ENCODE peak calls at places on chromosomes 3 and 15, in eight cellular contexts. R is fibroblast of villous mesenchyme, Q is psoas muscle, U is AG04449, H is mammary epithelial cell, K is pancreas, S is RWPE2, P is PC-3. Z is an unnamed sample.

GRCh38 chr3:48088056-48088748 is 72.0 kb upstream of the MAP4 start:
- DNase-seq in R (peak; percentile 42), Q (no peak), U (no peak), H (no peak), K (no peak), S (no peak), P (no peak), Z (no peak)

GRCh38 chr15:66617137-66618090 is 51.6 kb upstream of the LCTL start:
- DNase-seq in R (peak; percentile 71), Q (peak; percentile 61), U (no peak), H (peak; percentile 20), K (peak; percentile 35), S (no peak), P (peak; percentile 69), Z (peak; percentile 88)

GRCh38 chr15:56813995-56814394 is 80.7 kb upstream of the ZNF280D start:
- DNase-seq in R (no peak), Q (no peak), U (no peak), H (no peak), K (no peak), S (no peak), P (no peak), Z (no peak)

GRCh38 chr3:115071611-115072010 is 75.5 kb downstream of the ZBTB20 start:
- DNase-seq in R (peak; percentile 64), Q (no peak), U (no peak), H (peak; percentile 24), K (no peak), S (no peak), P (no peak), Z (peak; percentile 20)

GRCh38 chr3:185200639-185201038 is 47.8 kb upstream of the C3orf70 start:
- DNase-seq in R (peak; percentile 33), Q (no peak), U (no peak), H (peak; percentile 95), K (no peak), S (peak; percentile 88), P (peak; percentile 35), Z (peak; percentile 76)

GRCh38 chr3:141255864-141256263 is 24.2 kb downstream of the PXYLP1 start:
- DNase-seq in R (peak; percentile 35), Q (no peak), U (no peak), H (no peak), K (no peak), S (no peak), P (no peak), Z (peak; percentile 44)

GRCh38 chr15:29934251-29934650 is 112.0 kb upstream of the TJP1 start:
- DNase-seq in R (peak; percentile 76), Q (no peak), U (peak; percentile 10), H (peak; percentile 76), K (no peak), S (no peak), P (peak; percentile 99), Z (peak; percentile 76)

GRCh38 chr15:49927462-49927861 is 191.6 kb downstream of the ATP8B4 start:
- DNase-seq in R (peak; percentile 88), Q (no peak), U (peak; percentile 29), H (no peak), K (no peak), S (no peak), P (no peak), Z (no peak)

GRCh38 chr3:60742606-60743145 is 508.6 kb downstream of the FHIT start:
- DNase-seq in R (no peak), Q (peak; percentile 25), U (no peak), H (peak; percentile 2), K (no peak), S (no peak), P (peak; percentile 80), Z (peak; percentile 17)

GRCh38 chr3:16033889-16034687 is 140.4 kb upstream of the GALNT15 start:
- DNase-seq in R (no peak), Q (no peak), U (no peak), H (peak; percentile 29), K (no peak), S (no peak), P (peak; percentile 33), Z (peak; percentile 40)

GRCh38 chr3:72137865-72138861 is 353.2 kb upstream of the PROK2 start:
- DNase-seq in R (no peak), Q (no peak), U (no peak), H (no peak), K (no peak), S (no peak), P (no peak), Z (no peak)

GRCh38 chr3:38327335-38328009 is 19.1 kb upstream of the XYLB start:
- DNase-seq in R (peak; percentile 42), Q (no peak), U (no peak), H (peak; percentile 93), K (no peak), S (no peak), P (peak; percentile 95), Z (peak; percentile 41)

GRCh38 chr3:11136871-11137626 is 17.2 kb upstream of the HRH1 start:
- DNase-seq in R (peak; percentile 99), Q (peak; percentile 78), U (peak; percentile 100), H (peak; percentile 100), K (no peak), S (peak; percentile 98), P (peak; percentile 99), Z (peak; percentile 100)

GRCh38 chr3:193915099-193915498 is 220.8 kb upstream of the HES1 start:
- DNase-seq in R (no peak), Q (no peak), U (no peak), H (no peak), K (no peak), S (no peak), P (no peak), Z (no peak)

GRCh38 chr15:96428742-96429141 is 98.2 kb downstream of the NR2F2 start:
- DNase-seq in R (peak; percentile 82), Q (peak; percentile 26), U (peak; percentile 82), H (peak; percentile 70), K (no peak), S (peak; percentile 58), P (peak; percentile 78), Z (peak; percentile 92)

GRCh38 chr15:74425634-74426033 is 8.1 kb downstream of the SEMA7A start:
- DNase-seq in R (no peak), Q (no peak), U (no peak), H (no peak), K (no peak), S (no peak), P (no peak), Z (no peak)

GRCh38 chr3:174936590-174936989 is 77.5 kb downstream of the NAALADL2 start:
- DNase-seq in R (no peak), Q (no peak), U (no peak), H (no peak), K (no peak), S (no peak), P (peak; percentile 53), Z (no peak)

GRCh38 chr3:136882575-136882974 is 20.6 kb downstream of the NCK1 start:
- DNase-seq in R (no peak), Q (no peak), U (no peak), H (no peak), K (no peak), S (no peak), P (no peak), Z (no peak)

DNA sequence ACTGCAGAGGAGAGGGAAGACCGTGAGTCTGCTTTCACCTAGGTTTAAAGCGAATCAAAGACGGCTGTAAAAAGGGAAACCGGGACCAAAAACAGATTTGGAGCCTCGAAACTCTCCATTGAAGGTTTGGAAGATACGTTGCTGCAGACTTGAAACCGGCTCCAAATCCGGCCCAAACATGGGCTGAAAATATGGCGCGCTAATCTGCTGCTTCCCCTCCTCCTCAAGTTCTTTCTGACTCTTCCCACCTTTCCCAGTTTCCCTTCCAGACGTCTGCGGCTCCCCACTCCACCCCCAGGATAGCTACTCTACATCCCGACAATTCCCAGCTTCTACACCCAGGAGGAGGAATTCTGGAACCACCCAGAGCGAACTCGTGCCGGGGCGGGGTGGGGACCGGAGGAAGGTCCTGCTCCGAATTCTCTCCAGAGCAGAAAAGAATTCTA is 8.7 kb downstream of the EOMES start:
- DNase-seq in R (no peak), Q (no peak), U (no peak), H (no peak), K (no peak), S (no peak), P (peak; percentile 16), Z (no peak)
- H3K4me3 ChIP-seq in R (peak overlapping the region; percentile 54), Q (peak overlapping the region; percentile 73), U (peak overlapping the region; percentile 58), H (peak overlapping the region; percentile 50), K (peak overlapping the region; percentile 60), S (peak overlapping the region; percentile 34), P (peak overlapping the region; percentile 78), Z (peak overlapping the region; percentile 63)

DNA sequence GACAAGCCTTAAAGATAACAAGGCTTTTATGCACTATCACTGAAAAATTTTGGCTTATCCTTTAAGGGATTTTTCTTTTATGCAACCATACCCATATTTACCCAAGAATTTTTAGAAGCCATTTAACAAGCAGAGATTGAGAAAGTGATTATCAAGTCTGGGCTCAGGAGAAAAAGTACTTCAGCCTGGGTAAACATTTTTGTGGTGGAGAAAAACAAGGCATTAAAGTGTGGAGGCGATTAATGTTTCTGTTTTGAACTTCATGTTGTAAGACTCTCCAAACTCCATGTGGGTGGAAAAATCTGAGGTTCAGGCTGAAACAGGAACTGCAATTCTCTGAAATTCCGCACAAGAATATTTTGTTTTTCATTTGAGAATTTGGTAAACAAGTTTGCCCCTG is 260.4 kb upstream of the KCNMB2 start:
- DNase-seq in R (peak; percentile 92), Q (no peak), U (peak; percentile 33), H (no peak), K (no peak), S (no peak), P (peak; percentile 7), Z (no peak)
- TF ChIP-seq CTCF in R (peak; percentile 24), Q (no peak), U (no peak), H (no peak), K (no peak), S (no peak), P (no peak), Z (no peak)

GRCh38 chr15:79832358-79832757 is 64.5 kb downstream of the MTHFS start:
- DNase-seq in R (no peak), Q (no peak), U (no peak), H (no peak), K (no peak), S (no peak), P (no peak), Z (no peak)
- H3K4me3 ChIP-seq in R (no peak overlapping the region), Q (no peak overlapping the region), U (no peak overlapping the region), H (no peak overlapping the region), K (no peak overlapping the region), S (no peak overlapping the region), P (no peak overlapping the region), Z (no peak overlapping the region)

GRCh38 chr15:77721963-77722362 is 89.3 kb upstream of the LINGO1 start:
- DNase-seq in R (no peak), Q (no peak), U (no peak), H (no peak), K (no peak), S (no peak), P (no peak), Z (no peak)

GRCh38 chr15:77720617-77721016 is 87.9 kb upstream of the LINGO1 start:
- DNase-seq in R (no peak), Q (no peak), U (no peak), H (no peak), K (no peak), S (no peak), P (no peak), Z (no peak)

GRCh38 chr15:77720155-77720554 is 87.4 kb upstream of the LINGO1 start:
- DNase-seq in R (no peak), Q (no peak), U (no peak), H (no peak), K (no peak), S (no peak), P (no peak), Z (no peak)

GRCh38 chr15:77717592-77717991 is 84.9 kb upstream of the LINGO1 start:
- DNase-seq in R (no peak), Q (no peak), U (no peak), H (no peak), K (no peak), S (no peak), P (no peak), Z (no peak)

GRCh38 chr15:77719450-77719849 is 86.7 kb upstream of the LINGO1 start:
- DNase-seq in R (no peak), Q (no peak), U (no peak), H (no peak), K (no peak), S (no peak), P (no peak), Z (no peak)
- TF ChIP-seq CTCF in R (no peak), Q (no peak), U (no peak), H (no peak), K (no peak), S (no peak), P (no peak), Z (no peak)

Z was measured in fibroblast of pulmonary artery.